ENCODE peak calls at places on chromosomes 3 and 15, in six cellular contexts. One of them, this sample, is unnamed.

GRCh38 chr15:52113246-52113645 is 671 bp upstream of the BCL2L10 start:
- DNase-seq in brain microvascular endothelial cell: no peak
- DNase-seq in naive thymus-derived CD4-positive, alpha-beta T cell: no peak
- DNase-seq in prostate gland: no peak
- DNase-seq in testis: no peak
- DNase-seq in pancreas: no peak
- DNase-seq in this sample: no peak

GRCh38 chr15:93900476-93901400 is 330.6 kb upstream of the MCTP2 start:
- DNase-seq in brain microvascular endothelial cell: no peak
- DNase-seq in naive thymus-derived CD4-positive, alpha-beta T cell: no peak
- DNase-seq in pancreas: peak; percentile 13
- DNase-seq in prostate gland: no peak
- DNase-seq in testis: peak; percentile 75
- DNase-seq in this sample: no peak

GRCh38 chr3:69784854-69785523 is 45.7 kb downstream of the MITF start:
- DNase-seq in brain microvascular endothelial cell: peak; percentile 85
- DNase-seq in prostate gland: no peak
- DNase-seq in pancreas: no peak
- DNase-seq in testis: peak; percentile 18
- DNase-seq in naive thymus-derived CD4-positive, alpha-beta T cell: no peak
- DNase-seq in this sample: peak; percentile 70

GRCh38 chr3:124298951-124299350 is 307.0 kb upstream of the ROPN1 start:
- DNase-seq in testis: peak; percentile 55
- DNase-seq in pancreas: no peak
- DNase-seq in prostate gland: no peak
- DNase-seq in brain microvascular endothelial cell: no peak
- DNase-seq in naive thymus-derived CD4-positive, alpha-beta T cell: no peak
- DNase-seq in this sample: peak; percentile 29

GRCh38 chr3:78809941-78810340 is 957.9 kb downstream of the ROBO1 start:
- DNase-seq in pancreas: no peak
- DNase-seq in naive thymus-derived CD4-positive, alpha-beta T cell: no peak
- DNase-seq in testis: no peak
- DNase-seq in brain microvascular endothelial cell: no peak
- DNase-seq in prostate gland: no peak
- DNase-seq in this sample: no peak

GRCh38 chr3:27877122-27878011 is 155.2 kb upstream of the EOMES start:
- DNase-seq in pancreas: peak; percentile 31
- DNase-seq in testis: no peak
- DNase-seq in brain microvascular endothelial cell: no peak
- DNase-seq in prostate gland: no peak
- DNase-seq in naive thymus-derived CD4-positive, alpha-beta T cell: no peak
- DNase-seq in this sample: no peak

GRCh38 chr15:41284425-41285177 is 47.8 kb downstream of the OIP5 start:
- DNase-seq in pancreas: no peak
- DNase-seq in testis: peak; percentile 57
- DNase-seq in brain microvascular endothelial cell: no peak
- DNase-seq in prostate gland: peak; percentile 16
- DNase-seq in naive thymus-derived CD4-positive, alpha-beta T cell: peak; percentile 18
- DNase-seq in this sample: peak; percentile 25

GRCh38 chr3:160169139-160169830 is 55.9 kb upstream of the C3orf80 start:
- DNase-seq in brain microvascular endothelial cell: peak; percentile 81
- DNase-seq in prostate gland: no peak
- DNase-seq in testis: no peak
- DNase-seq in naive thymus-derived CD4-positive, alpha-beta T cell: no peak
- DNase-seq in pancreas: no peak
- DNase-seq in this sample: no peak

GRCh38 chr3:20060924-20061323 is 20.7 kb downstream of the KAT2B start:
- DNase-seq in prostate gland: no peak
- DNase-seq in naive thymus-derived CD4-positive, alpha-beta T cell: no peak
- DNase-seq in brain microvascular endothelial cell: no peak
- DNase-seq in testis: no peak
- DNase-seq in pancreas: no peak
- DNase-seq in this sample: peak; percentile 79

GRCh38 chr3:42183991-42184621 is 81.9 kb downstream of the CCK start:
- DNase-seq in pancreas: no peak
- DNase-seq in brain microvascular endothelial cell: no peak
- DNase-seq in testis: no peak
- DNase-seq in naive thymus-derived CD4-positive, alpha-beta T cell: no peak
- DNase-seq in prostate gland: no peak
- DNase-seq in this sample: no peak

GRCh38 chr15:95086543-95087252 is 855.3 kb downstream of the MCTP2 start:
- DNase-seq in pancreas: no peak
- DNase-seq in brain microvascular endothelial cell: peak; percentile 69
- DNase-seq in naive thymus-derived CD4-positive, alpha-beta T cell: no peak
- DNase-seq in testis: no peak
- DNase-seq in prostate gland: no peak
- DNase-seq in this sample: peak; percentile 70

GRCh38 chr15:69853572-69853971 is 244.1 kb downstream of the TLE3 start:
- DNase-seq in naive thymus-derived CD4-positive, alpha-beta T cell: no peak
- DNase-seq in testis: no peak
- DNase-seq in prostate gland: no peak
- DNase-seq in pancreas: no peak
- DNase-seq in brain microvascular endothelial cell: peak; percentile 80
- DNase-seq in this sample: peak; percentile 24

GRCh38 chr3:39133822-39134221 is 19.6 kb downstream of the CSRNP1 start:
- DNase-seq in prostate gland: no peak
- DNase-seq in testis: no peak
- DNase-seq in naive thymus-derived CD4-positive, alpha-beta T cell: no peak
- DNase-seq in brain microvascular endothelial cell: no peak
- DNase-seq in pancreas: no peak
- DNase-seq in this sample: no peak

GRCh38 chr3:68985391-68985790 is 28.1 kb downstream of the EOGT start:
- DNase-seq in prostate gland: no peak
- DNase-seq in testis: no peak
- DNase-seq in pancreas: no peak
- DNase-seq in naive thymus-derived CD4-positive, alpha-beta T cell: no peak
- DNase-seq in brain microvascular endothelial cell: no peak
- DNase-seq in this sample: no peak

GRCh38 chr3:31472479-31473390 is 60.0 kb upstream of the STT3B start:
- DNase-seq in pancreas: no peak
- DNase-seq in naive thymus-derived CD4-positive, alpha-beta T cell: no peak
- DNase-seq in prostate gland: no peak
- DNase-seq in testis: no peak
- DNase-seq in brain microvascular endothelial cell: peak; percentile 94
- DNase-seq in this sample: no peak

GRCh38 chr3:151520105-151520504 is 59.2 kb upstream of the IGSF10 start:
- DNase-seq in prostate gland: no peak
- DNase-seq in testis: no peak
- DNase-seq in pancreas: no peak
- DNase-seq in brain microvascular endothelial cell: no peak
- DNase-seq in naive thymus-derived CD4-positive, alpha-beta T cell: no peak
- DNase-seq in this sample: no peak

GRCh38 chr3:132352556-132353143 is 35.4 kb downstream of the ACP3 start:
- DNase-seq in prostate gland: peak; percentile 60
- DNase-seq in brain microvascular endothelial cell: peak; percentile 72
- DNase-seq in naive thymus-derived CD4-positive, alpha-beta T cell: peak; percentile 60
- DNase-seq in testis: peak; percentile 83
- DNase-seq in pancreas: peak; percentile 28
- DNase-seq in this sample: peak; percentile 84

GRCh38 chr3:14962762-14963161 is 15.4 kb downstream of the NR2C2 start:
- DNase-seq in pancreas: no peak
- DNase-seq in brain microvascular endothelial cell: peak; percentile 26
- DNase-seq in testis: no peak
- DNase-seq in naive thymus-derived CD4-positive, alpha-beta T cell: no peak
- DNase-seq in prostate gland: no peak
- DNase-seq in this sample: no peak

GRCh38 chr15:73887481-73887880 is 14.1 kb downstream of the TBC1D21 start:
- DNase-seq in prostate gland: no peak
- DNase-seq in testis: no peak
- DNase-seq in naive thymus-derived CD4-positive, alpha-beta T cell: no peak
- DNase-seq in pancreas: no peak
- DNase-seq in brain microvascular endothelial cell: no peak
- DNase-seq in this sample: no peak

GRCh38 chr3:188513662-188514328 is 359.8 kb downstream of the LPP start:
- DNase-seq in pancreas: no peak
- DNase-seq in testis: no peak
- DNase-seq in naive thymus-derived CD4-positive, alpha-beta T cell: no peak
- DNase-seq in prostate gland: no peak
- DNase-seq in brain microvascular endothelial cell: peak; percentile 53
- DNase-seq in this sample: no peak

GRCh38 chr15:23759964-23760363 is 72.9 kb upstream of the NDN start:
- DNase-seq in prostate gland: no peak
- DNase-seq in pancreas: no peak
- DNase-seq in naive thymus-derived CD4-positive, alpha-beta T cell: no peak
- DNase-seq in testis: no peak
- DNase-seq in brain microvascular endothelial cell: no peak
- DNase-seq in this sample: no peak

GRCh38 chr15:93420050-93420452 is 331.0 kb upstream of the RGMA start:
- DNase-seq in testis: no peak
- DNase-seq in prostate gland: no peak
- DNase-seq in pancreas: no peak
- DNase-seq in naive thymus-derived CD4-positive, alpha-beta T cell: no peak
- DNase-seq in brain microvascular endothelial cell: no peak
- DNase-seq in this sample: no peak

GRCh38 chr15:43100971-43101370 is 4.9 kb downstream of the UBR1 start:
- DNase-seq in testis: no peak
- DNase-seq in brain microvascular endothelial cell: no peak
- DNase-seq in prostate gland: no peak
- DNase-seq in pancreas: no peak
- DNase-seq in naive thymus-derived CD4-positive, alpha-beta T cell: no peak
- DNase-seq in this sample: no peak

GRCh38 chr3:125428216-125428830 is 53.2 kb upstream of the ZNF148 start:
- DNase-seq in pancreas: no peak
- DNase-seq in brain microvascular endothelial cell: no peak
- DNase-seq in prostate gland: no peak
- DNase-seq in testis: no peak
- DNase-seq in naive thymus-derived CD4-positive, alpha-beta T cell: no peak
- DNase-seq in this sample: no peak

GRCh38 chr3:107430214-107431047 is 53.2 kb downstream of the CCDC54 start:
- DNase-seq in prostate gland: no peak
- DNase-seq in brain microvascular endothelial cell: peak; percentile 33
- DNase-seq in naive thymus-derived CD4-positive, alpha-beta T cell: peak; percentile 36
- DNase-seq in pancreas: peak; percentile 23
- DNase-seq in testis: peak; percentile 41
- DNase-seq in this sample: no peak

GRCh38 chr15:81851307-81851706 is 194.5 kb downstream of the MEX3B start:
- DNase-seq in naive thymus-derived CD4-positive, alpha-beta T cell: no peak
- DNase-seq in brain microvascular endothelial cell: no peak
- DNase-seq in prostate gland: no peak
- DNase-seq in pancreas: no peak
- DNase-seq in testis: no peak
- DNase-seq in this sample: no peak

GRCh38 chr15:81856627-81857026 is 189.2 kb downstream of the MEX3B start:
- DNase-seq in prostate gland: peak; percentile 32
- DNase-seq in pancreas: no peak
- DNase-seq in brain microvascular endothelial cell: no peak
- DNase-seq in testis: no peak
- DNase-seq in naive thymus-derived CD4-positive, alpha-beta T cell: no peak
- DNase-seq in this sample: no peak

GRCh38 chr15:81848701-81849100 is 197.1 kb downstream of the MEX3B start:
- DNase-seq in testis: no peak
- DNase-seq in pancreas: no peak
- DNase-seq in prostate gland: no peak
- DNase-seq in naive thymus-derived CD4-positive, alpha-beta T cell: no peak
- DNase-seq in brain microvascular endothelial cell: no peak
- DNase-seq in this sample: no peak

GRCh38 chr15:81853349-81853748 is 192.5 kb downstream of the MEX3B start:
- DNase-seq in pancreas: no peak
- DNase-seq in brain microvascular endothelial cell: no peak
- DNase-seq in naive thymus-derived CD4-positive, alpha-beta T cell: no peak
- DNase-seq in testis: no peak
- DNase-seq in prostate gland: no peak
- DNase-seq in this sample: no peak

DNA sequence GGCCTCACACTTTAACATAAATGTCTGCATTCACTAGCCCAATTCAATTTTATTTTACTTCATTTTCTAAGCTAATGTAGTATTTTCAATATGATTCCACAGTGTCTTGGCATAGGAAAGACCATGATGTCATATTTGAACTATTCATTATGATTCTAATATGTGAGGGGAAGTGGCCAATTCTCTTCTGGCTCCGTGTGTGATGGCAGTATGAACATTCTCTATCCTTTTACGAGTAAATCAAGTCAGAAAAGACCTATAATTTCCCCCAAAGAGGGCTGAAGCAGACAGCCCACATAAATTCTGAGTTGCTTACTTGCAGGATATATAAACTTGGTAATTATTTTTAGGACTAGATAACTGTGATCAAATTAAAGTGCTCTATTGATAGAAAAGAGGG is 193.0 kb downstream of the MEX3B start:
- DNase-seq in naive thymus-derived CD4-positive, alpha-beta T cell: no peak
- DNase-seq in testis: no peak
- DNase-seq in pancreas: no peak
- DNase-seq in brain microvascular endothelial cell: no peak
- DNase-seq in prostate gland: no peak
- DNase-seq in this sample: no peak
- H3K4me3 ChIP-seq in naive thymus-derived CD4-positive, alpha-beta T cell: no peak overlapping the region
- H3K4me3 ChIP-seq in testis: no peak overlapping the region
- H3K4me3 ChIP-seq in pancreas: no peak overlapping the region
- H3K4me3 ChIP-seq in brain microvascular endothelial cell: no peak overlapping the region
- H3K4me3 ChIP-seq in prostate gland: no peak overlapping the region
- H3K4me3 ChIP-seq in this sample: no peak overlapping the region

GRCh38 chr3:10150987-10151386 is 9.4 kb downstream of the VHL start:
- DNase-seq in testis: no peak
- DNase-seq in brain microvascular endothelial cell: no peak
- DNase-seq in naive thymus-derived CD4-positive, alpha-beta T cell: no peak
- DNase-seq in pancreas: no peak
- DNase-seq in prostate gland: no peak
- DNase-seq in this sample: no peak

GRCh38 chr3:10145685-10146084 is 4.1 kb downstream of the VHL start:
- DNase-seq in prostate gland: no peak
- DNase-seq in brain microvascular endothelial cell: no peak
- DNase-seq in pancreas: no peak
- DNase-seq in naive thymus-derived CD4-positive, alpha-beta T cell: no peak
- DNase-seq in testis: no peak
- DNase-seq in this sample: no peak

GRCh38 chr3:10155123-10155472 is 9.6 kb upstream of the IRAK2 start:
- DNase-seq in testis: no peak
- DNase-seq in pancreas: no peak
- DNase-seq in prostate gland: no peak
- DNase-seq in naive thymus-derived CD4-positive, alpha-beta T cell: no peak
- DNase-seq in brain microvascular endothelial cell: no peak
- DNase-seq in this sample: no peak

GRCh38 chr3:10154335-10155122 is 10.2 kb upstream of the IRAK2 start:
- DNase-seq in brain microvascular endothelial cell: no peak
- DNase-seq in prostate gland: no peak
- DNase-seq in naive thymus-derived CD4-positive, alpha-beta T cell: no peak
- DNase-seq in pancreas: no peak
- DNase-seq in testis: no peak
- DNase-seq in this sample: no peak

GRCh38 chr3:10149222-10149621 is 7.6 kb downstream of the VHL start:
- DNase-seq in brain microvascular endothelial cell: no peak
- DNase-seq in pancreas: no peak
- DNase-seq in prostate gland: no peak
- DNase-seq in testis: no peak
- DNase-seq in naive thymus-derived CD4-positive, alpha-beta T cell: no peak
- DNase-seq in this sample: no peak
- H3K36me3 ChIP-seq in brain microvascular endothelial cell: peaks cover 30% of the 10 kb centered on the region
- H3K36me3 ChIP-seq in pancreas: peaks cover 31% of the 10 kb centered on the region
- H3K36me3 ChIP-seq in prostate gland: peaks cover 8% of the 10 kb centered on the region
- H3K36me3 ChIP-seq in testis: no peaks in the 10 kb centered on the region
- H3K36me3 ChIP-seq in naive thymus-derived CD4-positive, alpha-beta T cell: peaks cover 47% of the 10 kb centered on the region
- H3K36me3 ChIP-seq in this sample: peaks cover 22% of the 10 kb centered on the region

GRCh38 chr3:142175478-142175877 is 26.1 kb upstream of the TFDP2 start:
- DNase-seq in naive thymus-derived CD4-positive, alpha-beta T cell: no peak
- DNase-seq in prostate gland: no peak
- DNase-seq in pancreas: no peak
- DNase-seq in brain microvascular endothelial cell: no peak
- DNase-seq in testis: no peak
- DNase-seq in this sample: no peak
- H3K4me3 ChIP-seq in naive thymus-derived CD4-positive, alpha-beta T cell: no peak overlapping the region
- H3K4me3 ChIP-seq in prostate gland: no peak overlapping the region
- H3K4me3 ChIP-seq in pancreas: no peak overlapping the region
- H3K4me3 ChIP-seq in brain microvascular endothelial cell: no peak overlapping the region
- H3K4me3 ChIP-seq in testis: no peak overlapping the region
- H3K4me3 ChIP-seq in this sample: no peak overlapping the region

GRCh38 chr15:28140062-28140461 is 40.9 kb upstream of the OCA2 start:
- DNase-seq in brain microvascular endothelial cell: no peak
- DNase-seq in testis: no peak
- DNase-seq in pancreas: no peak
- DNase-seq in prostate gland: no peak
- DNase-seq in naive thymus-derived CD4-positive, alpha-beta T cell: no peak
- DNase-seq in this sample: no peak
- H3K36me3 ChIP-seq in brain microvascular endothelial cell: peaks cover 24% of the 10 kb centered on the region
- H3K36me3 ChIP-seq in testis: no peaks in the 10 kb centered on the region
- H3K36me3 ChIP-seq in pancreas: peaks cover 52% of the 10 kb centered on the region
- H3K36me3 ChIP-seq in prostate gland: no peaks in the 10 kb centered on the region
- H3K36me3 ChIP-seq in naive thymus-derived CD4-positive, alpha-beta T cell: peaks cover 33% of the 10 kb centered on the region
- H3K36me3 ChIP-seq in this sample: peaks cover 22% of the 10 kb centered on the region

This sample was measured in cardiac muscle cell.